ENCODE peak calls at places on chromosomes 5 and 9, in nine cellular contexts. V, N, Z, J, P, Q, D, H and F are unnamed samples.

GRCh38 chr5:92514901-92515300 is 1066.1 kb downstream of the NR2F1-AS1 start:
- DNase-seq in Q (no peak), H (peak), D (no peak), Z (no peak), P (no peak), V (no peak), J (no peak), N (no peak), F (no peak)

GRCh38 chr9:93267091-93267541 is 83.2 kb downstream of the WNK2 start:
- DNase-seq in H (no peak), Z (no peak), J (no peak), V (peak), Q (no peak), D (no peak), N (no peak), P (no peak), F (peak)

GRCh38 chr9:99549441-99549840 is 272.2 kb upstream of the NR4A3 start:
- DNase-seq in J (no peak), Z (no peak), Q (no peak), V (no peak), N (no peak), H (no peak), P (no peak), D (no peak), F (no peak)

GRCh38 chr5:1251678-1252580 is 26.7 kb downstream of the SLC6A18 start:
- DNase-seq in Q (no peak), D (no peak), V (no peak), J (peak), H (no peak), P (no peak), N (no peak), Z (no peak), F (no peak)

GRCh38 chr5:41763096-41763495 is 107.1 kb downstream of the OXCT1 start:
- DNase-seq in H (peak), Q (no peak), P (no peak), N (no peak), V (no peak), Z (no peak), D (no peak), J (no peak), F (no peak)

GRCh38 chr9:134624827-134625181 is 16.8 kb upstream of the COL5A1 start:
- DNase-seq in N (no peak), Z (no peak), J (no peak), D (no peak), H (peak), Q (no peak), P (no peak), V (peak), F (no peak)

GRCh38 chr5:2015116-2015848 is 132.6 kb upstream of the IRX4 start:
- DNase-seq in J (no peak), D (no peak), N (no peak), P (no peak), H (no peak), V (no peak), Z (no peak), Q (no peak), F (no peak)

GRCh38 chr9:131402738-131403492 is 9.0 kb downstream of the PRRC2B start:
- DNase-seq in J (no peak), D (no peak), P (no peak), Q (no peak), Z (peak), H (peak), N (peak), V (peak), F (peak)

GRCh38 chr9:32426278-32426939 is 42.0 kb downstream of the ACO1 start:
- DNase-seq in P (no peak), Q (no peak), N (peak), J (peak), D (no peak), V (no peak), Z (peak), H (peak), F (no peak)